ENCODE peak calls at places on chromosome 4, in nine cellular contexts. K, V, F, T, W, O, I, S and C are unnamed samples. For H3K4me1 and H3K27me3, the result is how much of the 10 kb centered on the place peaks cover.

GRCh38 chr4:53640576-53641459 is 49.5 kb upstream of the LNX1 start:
- DNase-seq in F (peak), O (no peak), S (no peak), V (peak), I (no peak), T (no peak), K (peak), W (no peak), C (peak)

GRCh38 chr4:26116057-26116456 is 202.0 kb downstream of the SMIM20 start:
- DNase-seq in F (no peak), K (peak), O (no peak), T (no peak), W (no peak), I (no peak), V (no peak), S (no peak), C (no peak)

GRCh38 chr4:159435561-159436023 is 332.7 kb downstream of the RAPGEF2 start:
- DNase-seq in I (no peak), S (no peak), W (no peak), T (no peak), V (no peak), O (no peak), K (no peak), F (no peak), C (no peak)

GRCh38 chr4:15240764-15241163 is 187.1 kb upstream of the C1QTNF7 start:
- DNase-seq in I (no peak), S (no peak), W (no peak), V (no peak), K (no peak), T (no peak), O (no peak), F (no peak), C (no peak)

GRCh38 chr4:99410075-99410474 is 25.1 kb downstream of the ADH7 start:
- DNase-seq in K (no peak), O (no peak), W (no peak), S (no peak), I (no peak), V (no peak), T (no peak), F (peak), C (peak)

GRCh38 chr4:148162554-148162953 is 279.7 kb downstream of the NR3C2 start:
- DNase-seq in V (no peak), F (no peak), O (no peak), W (no peak), S (no peak), I (no peak), K (peak), T (no peak), C (no peak)

GRCh38 chr4:110914791-110915190 is 291.9 kb upstream of the PITX2 start:
- DNase-seq in K (no peak), T (no peak), O (no peak), I (no peak), F (no peak), W (no peak), S (no peak), V (no peak), C (no peak)

GRCh38 chr4:102850373-102850772 is 18.4 kb upstream of the CISD2 start:
- DNase-seq in F (no peak), K (no peak), W (no peak), T (no peak), V (no peak), O (no peak), I (no peak), S (no peak), C (no peak)

GRCh38 chr4:150583287-150584197 is 1.6 kb downstream of the MAB21L2 start:
- DNase-seq in W (no peak), F (peak), T (peak), S (no peak), V (peak), I (no peak), K (peak), O (no peak), C (no peak)

DNA sequence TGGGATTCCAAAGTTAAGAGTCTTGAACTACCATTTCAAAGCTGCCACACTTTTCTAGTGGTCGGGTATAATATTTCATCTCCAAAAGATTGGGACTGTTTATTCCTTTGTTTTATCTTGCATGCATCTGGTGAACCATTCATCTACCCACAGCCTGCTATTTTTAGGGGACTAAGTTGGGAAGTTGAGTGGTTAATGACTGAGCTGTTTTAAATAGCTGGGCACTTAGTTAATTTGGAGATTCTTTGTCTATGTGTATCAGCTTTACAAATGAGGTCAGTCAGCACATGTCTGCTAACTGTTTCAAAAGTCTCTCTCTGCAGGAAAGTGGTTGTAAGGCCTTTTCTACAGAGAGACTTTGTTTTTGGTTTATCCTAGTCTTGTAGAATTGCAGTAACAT is 8.1 kb downstream of the BMP2K start:
- DNase-seq in V (no peak), T (no peak), K (peak), S (no peak), I (no peak), F (no peak), W (no peak), O (no peak), C (no peak)
- H3K4me1 ChIP-seq in V (under half), T (under half), K (under half), S (under half), I (under half), F (under half), W (under half), O (under half), C (under half)

GRCh38 chr4:681736-682451 is 7.1 kb downstream of the SLC49A3 start:
- DNase-seq in T (peak), O (no peak), W (no peak), I (no peak), V (peak), F (peak), S (no peak), K (no peak), C (peak)
- H3K27me3 ChIP-seq in T (under half), O (under half), W (under half), I (under half), V (under half), F (under half), S (under half), K (under half), C (under half)

GRCh38 chr4:128809477-128810330 is at the start of gene JADE1:
- DNase-seq in V (peak), S (peak), W (peak), I (peak), T (peak), K (peak), O (peak), F (peak), C (peak)

GRCh38 chr4:128802680-128803628 is 6.5 kb upstream of the JADE1 start:
- DNase-seq in T (no peak), V (no peak), I (no peak), K (no peak), O (no peak), F (no peak), S (no peak), W (no peak), C (no peak)

GRCh38 chr4:128800305-128800704 is 9.2 kb upstream of the JADE1 start:
- DNase-seq in S (no peak), I (no peak), W (no peak), V (no peak), O (no peak), T (no peak), F (no peak), K (no peak), C (no peak)

GRCh38 chr4:128803783-128804182 is 5.7 kb upstream of the JADE1 start:
- DNase-seq in O (no peak), T (no peak), S (no peak), F (no peak), V (no peak), I (no peak), W (no peak), K (no peak), C (no peak)
- H3K4me1 ChIP-seq in O (under half), T (under half), S (under half), F (under half), V (under half), I (under half), W (under half), K (under half), C (under half)

GRCh38 chr4:8649631-8650261 is 57.2 kb downstream of the CPZ start:
- DNase-seq in V (no peak), I (peak), T (peak), F (no peak), S (no peak), O (no peak), W (no peak), K (no peak), C (no peak)
- H3K27me3 ChIP-seq in V (under half), I (under half), T (under half), F (under half), S (half or more), O (under half), W (under half), K (under half), C (half or more)

GRCh38 chr4:153488719-153489384 is 22.7 kb downstream of the TMEM131L start:
- DNase-seq in F (no peak), K (no peak), W (peak), O (no peak), S (no peak), I (peak), V (peak), T (no peak), C (peak)
- H3K4me1 ChIP-seq in F (under half), K (under half), W (half or more), O (under half), S (under half), I (under half), V (under half), T (under half), C (under half)